ENCODE peak calls at places on chromosomes 12 and 14, in eight cellular contexts. One of them, this sample, is unnamed.
A peak's percentile ranks its signal among the peaks of the same experiment; 100 is the strongest.

GRCh38 chr12:5197127-5197526 is 153.4 kb downstream of the KCNA5 start:
- DNase-seq in SK-N-SH: no peak
- DNase-seq in tibial nerve: no peak
- DNase-seq in lower lobe of right lung: no peak
- DNase-seq in cardiac muscle cell: no peak
- DNase-seq in hepatocyte: no peak
- DNase-seq in K562: no peak
- DNase-seq in pancreas: no peak
- DNase-seq in this sample: no peak

GRCh38 chr12:70248916-70249315 is 5.7 kb downstream of the CNOT2 start:
- DNase-seq in K562: no peak
- DNase-seq in tibial nerve: no peak
- DNase-seq in hepatocyte: no peak
- DNase-seq in pancreas: no peak
- DNase-seq in SK-N-SH: no peak
- DNase-seq in cardiac muscle cell: peak; percentile 19
- DNase-seq in lower lobe of right lung: no peak
- DNase-seq in this sample: no peak

GRCh38 chr12:57471-57980 is 9.0 kb upstream of the IQSEC3 start:
- DNase-seq in pancreas: no peak
- DNase-seq in cardiac muscle cell: no peak
- DNase-seq in hepatocyte: no peak
- DNase-seq in K562: no peak
- DNase-seq in SK-N-SH: no peak
- DNase-seq in lower lobe of right lung: no peak
- DNase-seq in tibial nerve: no peak
- DNase-seq in this sample: no peak

GRCh38 chr12:93913845-93914244 is 234.5 kb upstream of the PLXNC1 start:
- DNase-seq in cardiac muscle cell: peak; percentile 81
- DNase-seq in hepatocyte: no peak
- DNase-seq in lower lobe of right lung: no peak
- DNase-seq in SK-N-SH: no peak
- DNase-seq in pancreas: no peak
- DNase-seq in tibial nerve: no peak
- DNase-seq in K562: no peak
- DNase-seq in this sample: no peak

GRCh38 chr12:1666685-1667162 is 24.1 kb upstream of the ADIPOR2 start:
- DNase-seq in tibial nerve: no peak
- DNase-seq in hepatocyte: peak; percentile 29
- DNase-seq in lower lobe of right lung: no peak
- DNase-seq in cardiac muscle cell: no peak
- DNase-seq in SK-N-SH: no peak
- DNase-seq in K562: peak; percentile 22
- DNase-seq in pancreas: no peak
- DNase-seq in this sample: no peak

GRCh38 chr12:78002878-78003277 is 172.2 kb downstream of the NAV3 start:
- DNase-seq in hepatocyte: no peak
- DNase-seq in cardiac muscle cell: peak; percentile 63
- DNase-seq in tibial nerve: no peak
- DNase-seq in SK-N-SH: peak; percentile 29
- DNase-seq in lower lobe of right lung: no peak
- DNase-seq in K562: no peak
- DNase-seq in pancreas: no peak
- DNase-seq in this sample: no peak

GRCh38 chr12:116714175-116714574 is 23.7 kb downstream of the SPRING1 start:
- DNase-seq in SK-N-SH: no peak
- DNase-seq in hepatocyte: no peak
- DNase-seq in cardiac muscle cell: no peak
- DNase-seq in lower lobe of right lung: no peak
- DNase-seq in pancreas: no peak
- DNase-seq in tibial nerve: no peak
- DNase-seq in K562: no peak
- DNase-seq in this sample: no peak

GRCh38 chr12:109900752-109901580 is 892 bp downstream of the TCHP start:
- DNase-seq in tibial nerve: no peak
- DNase-seq in cardiac muscle cell: no peak
- DNase-seq in pancreas: no peak
- DNase-seq in hepatocyte: no peak
- DNase-seq in SK-N-SH: peak; percentile 75
- DNase-seq in lower lobe of right lung: no peak
- DNase-seq in K562: peak; percentile 39
- DNase-seq in this sample: no peak

GRCh38 chr12:8771072-8771471 is 51.3 kb upstream of the A2ML1 start:
- DNase-seq in cardiac muscle cell: no peak
- DNase-seq in hepatocyte: no peak
- DNase-seq in SK-N-SH: no peak
- DNase-seq in lower lobe of right lung: no peak
- DNase-seq in K562: no peak
- DNase-seq in tibial nerve: no peak
- DNase-seq in pancreas: no peak
- DNase-seq in this sample: no peak

GRCh38 chr12:51590347-51591019 is 550 bp upstream of the SCN8A start:
- DNase-seq in pancreas: peak; percentile 67
- DNase-seq in lower lobe of right lung: peak; percentile 69
- DNase-seq in SK-N-SH: peak; percentile 96
- DNase-seq in K562: peak; percentile 88
- DNase-seq in tibial nerve: no peak
- DNase-seq in cardiac muscle cell: peak; percentile 67
- DNase-seq in hepatocyte: peak; percentile 92
- DNase-seq in this sample: peak; percentile 97

GRCh38 chr12:51589060-51589459 is 2.0 kb upstream of the SCN8A start:
- DNase-seq in cardiac muscle cell: no peak
- DNase-seq in hepatocyte: no peak
- DNase-seq in SK-N-SH: no peak
- DNase-seq in K562: no peak
- DNase-seq in pancreas: no peak
- DNase-seq in tibial nerve: no peak
- DNase-seq in lower lobe of right lung: no peak
- DNase-seq in this sample: no peak

GRCh38 chr12:51589557-51590176 is 1.4 kb upstream of the SCN8A start:
- DNase-seq in hepatocyte: no peak
- DNase-seq in pancreas: no peak
- DNase-seq in SK-N-SH: no peak
- DNase-seq in lower lobe of right lung: no peak
- DNase-seq in tibial nerve: no peak
- DNase-seq in cardiac muscle cell: no peak
- DNase-seq in K562: no peak
- DNase-seq in this sample: no peak

GRCh38 chr12:51592034-51592705 is 1.1 kb downstream of the SCN8A start:
- DNase-seq in cardiac muscle cell: no peak
- DNase-seq in SK-N-SH: peak; percentile 19
- DNase-seq in lower lobe of right lung: no peak
- DNase-seq in hepatocyte: peak; percentile 7
- DNase-seq in K562: no peak
- DNase-seq in pancreas: no peak
- DNase-seq in tibial nerve: no peak
- DNase-seq in this sample: no peak

DNA sequence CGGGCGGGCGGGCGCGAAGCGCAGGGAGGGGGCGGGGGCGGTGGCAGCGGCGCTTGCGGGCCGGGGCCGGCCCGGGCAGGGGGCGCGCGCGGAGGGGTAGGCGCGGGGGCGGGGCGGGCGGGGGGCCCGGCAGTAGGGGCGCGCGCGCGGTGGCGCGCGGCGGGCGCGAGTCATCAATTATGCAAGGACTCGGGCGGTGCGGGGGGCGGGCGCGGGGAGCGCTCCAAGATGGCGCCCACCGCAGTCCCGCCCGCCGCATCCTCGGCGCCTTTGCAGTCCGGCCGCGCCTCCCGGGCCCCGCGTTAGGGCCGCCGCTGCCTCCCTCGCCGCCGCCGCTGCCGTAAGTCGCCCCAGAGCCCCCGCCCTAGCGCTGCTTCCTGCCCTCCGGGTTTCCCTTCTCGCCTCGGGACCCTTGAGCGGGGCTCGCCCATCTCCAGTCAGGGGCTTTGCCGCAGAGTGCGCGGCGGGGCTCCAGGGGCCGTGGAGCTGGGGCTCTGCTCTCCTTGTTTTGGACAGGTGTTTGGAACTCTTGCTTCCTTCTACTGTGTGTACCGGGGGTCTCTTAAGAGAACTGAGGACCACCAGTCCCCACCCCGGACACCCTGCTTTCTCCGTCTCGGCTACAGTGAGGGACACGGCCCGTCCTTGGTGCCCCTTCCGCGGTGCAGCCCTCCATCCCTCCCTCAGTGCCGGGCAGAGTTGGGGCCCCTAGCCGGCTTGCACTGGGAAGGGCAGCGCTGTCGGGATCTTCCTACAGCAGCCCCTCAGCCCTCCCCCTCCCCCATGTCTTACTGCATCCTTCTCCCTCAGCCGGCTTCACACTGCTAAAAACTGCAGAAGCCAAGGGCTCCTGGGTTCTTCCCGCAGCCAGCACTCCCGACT is at the start of gene SCN8A:
- DNase-seq in K562: peak; percentile 49
- DNase-seq in lower lobe of right lung: no peak
- DNase-seq in cardiac muscle cell: peak; percentile 34
- DNase-seq in tibial nerve: no peak
- DNase-seq in SK-N-SH: peak; percentile 94
- DNase-seq in hepatocyte: peak; percentile 80
- DNase-seq in pancreas: peak; percentile 32
- DNase-seq in this sample: peak; percentile 87
- H3K4me3 ChIP-seq in K562: peak within 1 kb of the TSS; percentile 39
- H3K4me3 ChIP-seq in lower lobe of right lung: peak within 1 kb of the TSS; percentile 58
- H3K4me3 ChIP-seq in cardiac muscle cell: peak within 1 kb of the TSS; percentile 86
- H3K4me3 ChIP-seq in tibial nerve: peak within 1 kb of the TSS; percentile 33
- H3K4me3 ChIP-seq in SK-N-SH: peak within 1 kb of the TSS; percentile 93
- H3K4me3 ChIP-seq in hepatocyte: peak within 1 kb of the TSS; percentile 82
- H3K4me3 ChIP-seq in pancreas: peak within 1 kb of the TSS; percentile 66
- H3K4me3 ChIP-seq in this sample: peak within 1 kb of the TSS; percentile 92

GRCh38 chr14:62914873-62915272 is 130.4 kb downstream of the KCNH5 start:
- DNase-seq in cardiac muscle cell: no peak
- DNase-seq in hepatocyte: no peak
- DNase-seq in lower lobe of right lung: no peak
- DNase-seq in K562: no peak
- DNase-seq in tibial nerve: no peak
- DNase-seq in SK-N-SH: no peak
- DNase-seq in pancreas: no peak
- DNase-seq in this sample: no peak

DNA sequence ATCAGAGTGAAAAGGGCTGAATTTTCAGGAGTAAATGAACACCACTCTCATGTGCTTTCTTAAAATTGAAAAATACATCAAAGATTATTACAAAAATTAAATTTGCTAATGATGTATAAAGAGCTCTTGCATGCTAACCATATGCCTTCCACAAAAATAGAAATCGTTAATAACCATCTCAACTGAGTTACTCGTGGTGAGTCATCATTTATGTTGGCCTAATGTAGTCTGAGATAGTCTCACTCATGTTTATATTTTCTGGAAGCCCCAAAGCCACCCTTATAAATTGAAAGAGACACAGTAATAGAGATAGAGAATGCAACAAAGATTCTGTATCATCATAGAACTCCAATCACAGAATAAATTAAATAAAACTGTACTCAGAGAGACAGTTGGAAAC is 131.2 kb downstream of the KCNH5 start:
- DNase-seq in lower lobe of right lung: no peak
- DNase-seq in K562: no peak
- DNase-seq in hepatocyte: no peak
- DNase-seq in tibial nerve: no peak
- DNase-seq in SK-N-SH: peak; percentile 35
- DNase-seq in pancreas: no peak
- DNase-seq in cardiac muscle cell: no peak
- DNase-seq in this sample: no peak
- H3K4me1 ChIP-seq in lower lobe of right lung: no peaks in the 10 kb centered on the region
- H3K4me1 ChIP-seq in K562: no peaks in the 10 kb centered on the region
- H3K4me1 ChIP-seq in hepatocyte: no peaks in the 10 kb centered on the region
- H3K4me1 ChIP-seq in tibial nerve: no peaks in the 10 kb centered on the region
- H3K4me1 ChIP-seq in SK-N-SH: peaks cover 7% of the 10 kb centered on the region
- H3K4me1 ChIP-seq in pancreas: no peaks in the 10 kb centered on the region
- H3K4me1 ChIP-seq in cardiac muscle cell: peaks cover 11% of the 10 kb centered on the region
- H3K4me1 ChIP-seq in this sample: no peaks in the 10 kb centered on the region

GRCh38 chr14:102210421-102211042 is 70.8 kb downstream of the WDR20 start:
- DNase-seq in cardiac muscle cell: no peak
- DNase-seq in SK-N-SH: no peak
- DNase-seq in tibial nerve: no peak
- DNase-seq in K562: no peak
- DNase-seq in pancreas: no peak
- DNase-seq in lower lobe of right lung: no peak
- DNase-seq in hepatocyte: no peak
- DNase-seq in this sample: no peak

GRCh38 chr14:102211240-102211639 is 71.5 kb downstream of the WDR20 start:
- DNase-seq in cardiac muscle cell: no peak
- DNase-seq in SK-N-SH: no peak
- DNase-seq in K562: no peak
- DNase-seq in pancreas: no peak
- DNase-seq in hepatocyte: no peak
- DNase-seq in tibial nerve: no peak
- DNase-seq in lower lobe of right lung: no peak
- DNase-seq in this sample: no peak

GRCh38 chr14:102208741-102209140 is 69.0 kb downstream of the WDR20 start:
- DNase-seq in SK-N-SH: no peak
- DNase-seq in tibial nerve: no peak
- DNase-seq in hepatocyte: no peak
- DNase-seq in K562: no peak
- DNase-seq in pancreas: no peak
- DNase-seq in cardiac muscle cell: no peak
- DNase-seq in lower lobe of right lung: no peak
- DNase-seq in this sample: no peak

GRCh38 chr14:102207831-102208365 is 68.2 kb downstream of the WDR20 start:
- DNase-seq in tibial nerve: no peak
- DNase-seq in hepatocyte: no peak
- DNase-seq in SK-N-SH: no peak
- DNase-seq in cardiac muscle cell: no peak
- DNase-seq in lower lobe of right lung: no peak
- DNase-seq in pancreas: no peak
- DNase-seq in K562: no peak
- DNase-seq in this sample: no peak

DNA sequence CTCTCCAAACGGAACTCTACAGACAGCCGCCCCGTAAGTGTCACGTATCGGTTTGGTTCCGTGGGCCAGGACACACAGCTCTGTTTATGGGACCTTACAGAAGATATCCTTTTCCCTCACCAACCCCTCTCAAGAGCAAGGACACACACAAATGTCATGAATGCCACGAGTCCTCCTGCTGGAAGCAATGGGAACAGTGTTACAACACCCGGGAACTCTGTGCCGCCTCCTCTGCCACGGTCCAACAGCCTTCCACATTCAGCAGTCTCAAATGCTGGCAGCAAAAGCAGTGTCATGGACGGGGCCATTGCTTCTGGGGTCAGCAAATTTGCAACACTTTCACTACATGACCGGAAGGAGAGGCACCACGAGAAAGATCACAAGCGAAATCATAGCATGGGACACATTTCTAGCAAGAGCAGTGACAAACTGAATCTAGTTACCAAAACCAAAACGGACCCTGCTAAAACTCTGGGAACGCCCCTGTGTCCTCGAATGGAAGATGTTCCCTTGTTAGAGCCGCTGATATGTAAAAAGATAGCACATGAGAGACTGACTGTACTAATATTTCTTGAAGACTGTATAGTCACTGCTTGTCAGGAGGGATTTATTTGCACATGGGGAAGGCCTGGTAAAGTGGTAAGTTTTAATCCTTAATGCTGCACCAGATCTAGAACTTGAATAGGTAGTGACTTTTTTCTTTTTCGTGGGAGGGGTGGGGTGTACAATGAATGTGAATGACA is 69.7 kb downstream of the WDR20 start:
- DNase-seq in pancreas: no peak
- DNase-seq in lower lobe of right lung: no peak
- DNase-seq in SK-N-SH: peak; percentile 67
- DNase-seq in cardiac muscle cell: peak; percentile 17
- DNase-seq in K562: peak; percentile 9
- DNase-seq in hepatocyte: peak; percentile 41
- DNase-seq in tibial nerve: peak; percentile 14
- DNase-seq in this sample: peak; percentile 31
- TF ChIP-seq CTCF in pancreas: no peak
- TF ChIP-seq CTCF in lower lobe of right lung: no peak
- TF ChIP-seq CTCF in SK-N-SH: peak; percentile 44
- TF ChIP-seq CTCF in cardiac muscle cell: peak; percentile 25
- TF ChIP-seq CTCF in K562: no peak
- TF ChIP-seq CTCF in hepatocyte: peak; percentile 21
- TF ChIP-seq CTCF in tibial nerve: no peak
- TF ChIP-seq CTCF in this sample: peak; percentile 30

GRCh38 chr14:61764342-61765122 is 2.3 kb downstream of the SNAPC1 start:
- DNase-seq in SK-N-SH: no peak
- DNase-seq in cardiac muscle cell: no peak
- DNase-seq in lower lobe of right lung: no peak
- DNase-seq in hepatocyte: no peak
- DNase-seq in pancreas: no peak
- DNase-seq in K562: no peak
- DNase-seq in tibial nerve: no peak
- DNase-seq in this sample: no peak
- H3K4me3 ChIP-seq in SK-N-SH: peak overlapping the region; percentile 84
- H3K4me3 ChIP-seq in cardiac muscle cell: peak overlapping the region; percentile 87
- H3K4me3 ChIP-seq in lower lobe of right lung: no peak overlapping the region
- H3K4me3 ChIP-seq in hepatocyte: no peak overlapping the region
- H3K4me3 ChIP-seq in pancreas: no peak overlapping the region
- H3K4me3 ChIP-seq in K562: peak overlapping the region; percentile 77
- H3K4me3 ChIP-seq in tibial nerve: no peak overlapping the region
- H3K4me3 ChIP-seq in this sample: no peak overlapping the region